ENCODE peak calls at places on chromosomes 12 and 14, in four cellular contexts. V is ascending aorta, P is heart right ventricle, B is brain microvascular endothelial cell. Y is an unnamed sample.

GRCh38 chr14:60722163-60722835 is 1.9 kb downstream of the SIX4 start:
- DNase-seq in V (no peak), B (peak; percentile 48), P (peak; percentile 17), Y (peak; percentile 44)

GRCh38 chr14:55104051-55104954 is 24.7 kb upstream of the LGALS3 start:
- DNase-seq in V (no peak), P (no peak), B (no peak), Y (no peak)

GRCh38 chr14:104146651-104147345 is 8.4 kb downstream of the KIF26A start:
- DNase-seq in V (no peak), P (peak; percentile 10), B (no peak), Y (no peak)

GRCh38 chr12:114671321-114671663 is 12.7 kb downstream of the TBX3 start:
- DNase-seq in V (no peak), B (no peak), P (no peak), Y (no peak)

GRCh38 chr14:63682727-63683593 is 41.3 kb upstream of the WDR89 start:
- DNase-seq in V (no peak), B (no peak), P (no peak), Y (no peak)

GRCh38 chr14:49505026-49505766 is 81.0 kb downstream of the RPS29 start:
- DNase-seq in V (no peak), B (no peak), P (no peak), Y (no peak)

GRCh38 chr14:83342590-83342989 is 1808.9 kb upstream of the SEL1L start:
- DNase-seq in V (peak; percentile 14), P (peak; percentile 13), B (no peak), Y (no peak)

GRCh38 chr14:92556255-92556741 is 42.7 kb downstream of the RIN3 start:
- DNase-seq in B (no peak), V (no peak), P (no peak), Y (no peak)

GRCh38 chr12:107126688-107127481 is 33.5 kb upstream of the CRY1 start:
- DNase-seq in P (no peak), V (no peak), B (peak; percentile 28), Y (peak; percentile 29)

GRCh38 chr14:104678346-104678745 is 11.1 kb upstream of the INF2 start:
- DNase-seq in V (no peak), B (no peak), P (no peak), Y (no peak)

GRCh38 chr14:25048170-25049126 is 1.5 kb downstream of the STXBP6 start:
- DNase-seq in B (no peak), V (no peak), P (peak; percentile 50), Y (peak; percentile 68)

GRCh38 chr14:38210587-38211257 is 3.0 kb downstream of the SSTR1 start:
- DNase-seq in B (no peak), V (no peak), P (no peak), Y (peak; percentile 76)

GRCh38 chr12:46504494-46504893 is 131.9 kb upstream of the SLC38A2 start:
- DNase-seq in V (no peak), P (no peak), B (no peak), Y (no peak)

GRCh38 chr12:481422-481821 is 21.7 kb downstream of the B4GALNT3 start:
- DNase-seq in P (peak; percentile 69), B (no peak), V (peak; percentile 52), Y (peak; percentile 62)

GRCh38 chr12:114218136-114218535 is 187.8 kb downstream of the TBX5 start:
- DNase-seq in B (no peak), P (no peak), V (no peak), Y (no peak)

GRCh38 chr12:12736759-12737676 is 19.9 kb downstream of the CDKN1B start:
- DNase-seq in B (no peak), V (no peak), P (no peak), Y (peak; percentile 67)

GRCh38 chr14:58898655-58899316 is 261.0 kb downstream of the DACT1 start:
- DNase-seq in V (no peak), P (no peak), B (peak; percentile 96), Y (peak; percentile 94)

DNA sequence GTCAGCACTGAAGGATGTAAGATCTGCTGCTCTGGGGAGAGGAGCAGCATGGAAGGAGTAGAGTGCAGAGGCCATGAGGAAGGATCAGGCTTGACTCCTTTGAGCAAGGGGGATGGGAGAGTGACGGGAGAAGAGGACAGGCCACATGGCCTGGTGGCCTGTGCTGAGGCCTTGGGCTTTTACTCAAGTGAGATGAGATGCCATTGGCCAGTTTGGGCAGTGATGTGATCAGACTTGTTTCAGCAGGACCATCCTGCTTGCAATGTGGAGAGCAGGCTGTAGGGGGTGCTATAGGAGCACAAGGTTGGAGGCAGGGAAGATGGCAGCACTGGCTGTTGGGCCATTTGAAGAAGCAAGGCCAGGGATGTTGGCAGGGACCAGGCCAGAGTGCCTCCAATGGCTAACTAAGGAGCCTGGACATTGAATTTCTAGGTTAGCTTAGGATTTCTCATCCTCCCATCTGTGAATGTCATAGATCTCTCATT is 23.6 kb downstream of the FGF23 start:
- DNase-seq in B (peak; percentile 42), P (peak; percentile 21), V (no peak), Y (peak; percentile 32)
- TF ChIP-seq CTCF in B (peak; percentile 69), P (peak; percentile 51), V (no peak), Y (peak; percentile 49)

GRCh38 chr14:96508900-96509299 is 6.7 kb downstream of the PAPOLA start:
- DNase-seq in P (no peak), B (peak; percentile 11), V (no peak), Y (peak; percentile 9)
- H3K4me3 ChIP-seq in P (no peak overlapping the region), B (no peak overlapping the region), V (no peak overlapping the region), Y (no peak overlapping the region)

GRCh38 chr14:79629372-79629771 is 581.9 kb downstream of the DIO2 start:
- DNase-seq in B (no peak), V (no peak), P (no peak), Y (no peak)

GRCh38 chr14:79629891-79630560 is 581.3 kb downstream of the DIO2 start:
- DNase-seq in V (no peak), B (no peak), P (no peak), Y (peak; percentile 7)

GRCh38 chr14:79627058-79627457 is 584.2 kb downstream of the DIO2 start:
- DNase-seq in B (no peak), P (no peak), V (no peak), Y (no peak)

GRCh38 chr14:79630561-79630960 is 580.7 kb downstream of the DIO2 start:
- DNase-seq in V (no peak), P (no peak), B (no peak), Y (no peak)

DNA sequence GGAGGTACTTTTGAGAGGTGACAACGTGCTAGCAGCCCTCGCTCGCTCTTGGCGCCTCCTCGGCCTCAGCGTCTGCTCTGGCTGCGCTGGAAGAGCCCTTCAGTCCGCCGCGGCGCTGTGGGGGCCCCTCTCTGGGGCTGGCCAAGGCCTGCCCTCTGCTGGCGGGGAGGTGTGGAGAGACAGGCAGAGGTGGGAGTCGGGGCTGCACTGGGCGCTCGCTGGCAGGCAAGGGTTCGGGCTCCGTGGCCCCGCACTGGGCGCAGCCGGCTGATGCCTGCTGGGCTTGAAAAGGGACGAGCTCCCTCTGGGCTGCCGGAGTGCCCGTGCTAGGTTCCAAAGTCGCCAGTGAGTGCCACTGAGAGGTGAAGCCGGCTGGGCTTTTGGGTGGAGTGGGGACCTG is 580.0 kb downstream of the DIO2 start:
- DNase-seq in B (no peak), P (no peak), V (no peak), Y (no peak)
- TF ChIP-seq CTCF in B (no peak), P (no peak), V (no peak), Y (no peak)

GRCh38 chr12:5433081-5433839 is 1.4 kb downstream of the NTF3 start:
- DNase-seq in V (no peak), B (no peak), P (peak; percentile 25), Y (no peak)
- H3K4me3 ChIP-seq in V (peak overlapping the region; percentile 79), B (peak overlapping the region; percentile 3), P (peak overlapping the region; percentile 68), Y (no peak overlapping the region)